ENCODE peak calls at places on chromosome 16, in eight cellular contexts. O is sigmoid colon, W is Peyer's patch, Z is coronary artery, L is cardiac muscle cell, M is astrocyte of the spinal cord, P is heart right ventricle, H is A549. U is an unnamed sample.

GRCh38 chr16:87854053-87854906 is 15.0 kb downstream of the SLC7A5 start:
- DNase-seq in O (no peak), W (no peak), Z (no peak), L (no peak), M (peak), P (no peak), H (no peak), U (no peak)

GRCh38 chr16:22004321-22004720 is 3.4 kb upstream of the PDZD9 start:
- DNase-seq in O (no peak), W (no peak), Z (no peak), L (no peak), M (no peak), P (no peak), H (no peak), U (no peak)

GRCh38 chr16:27685802-27686201 is 135.9 kb downstream of the KATNIP start:
- DNase-seq in O (no peak), W (no peak), Z (no peak), L (no peak), M (peak), P (no peak), H (no peak), U (no peak)

GRCh38 chr16:10552998-10553491 is 27.4 kb downstream of the EMP2 start:
- DNase-seq in O (no peak), W (peak), Z (no peak), L (peak), M (no peak), P (peak), H (peak), U (no peak)

GRCh38 chr16:12436201-12436657 is 367.5 kb downstream of the CPPED1 start:
- DNase-seq in O (no peak), W (no peak), Z (no peak), L (peak), M (no peak), P (no peak), H (no peak), U (no peak)

GRCh38 chr16:50614956-50615727 is 66.0 kb downstream of the SNX20 start:
- DNase-seq in O (no peak), W (no peak), Z (no peak), L (no peak), M (no peak), P (no peak), H (no peak), U (no peak)

GRCh38 chr16:55502801-55503366 is 6.0 kb upstream of the LPCAT2 start:
- DNase-seq in O (peak), W (peak), Z (peak), L (peak), M (peak), P (peak), H (no peak), U (peak)

GRCh38 chr16:31087971-31088370 is 772 bp downstream of the PRSS53 start:
- DNase-seq in O (no peak), W (no peak), Z (no peak), L (no peak), M (no peak), P (no peak), H (no peak), U (no peak)

GRCh38 chr16:10862432-10862831 is 14.6 kb upstream of the CIITA start:
- DNase-seq in O (peak), W (no peak), Z (no peak), L (no peak), M (peak), P (no peak), H (no peak), U (peak)

GRCh38 chr16:7344806-7345416 is 12.3 kb downstream of the RBFOX1 start:
- DNase-seq in O (no peak), W (no peak), Z (no peak), L (peak), M (no peak), P (no peak), H (no peak), U (no peak)

GRCh38 chr16:84446596-84447392 is 57.7 kb downstream of the MEAK7 start:
- DNase-seq in O (peak), W (no peak), Z (no peak), L (no peak), M (no peak), P (no peak), H (no peak), U (no peak)

GRCh38 chr16:88681084-88681680 is 5.1 kb downstream of the SNAI3 start:
- DNase-seq in O (no peak), W (peak), Z (no peak), L (no peak), M (no peak), P (no peak), H (peak), U (no peak)

GRCh38 chr16:58475220-58475619 is 24.7 kb upstream of the NDRG4 start:
- DNase-seq in O (no peak), W (no peak), Z (no peak), L (no peak), M (no peak), P (no peak), H (no peak), U (no peak)

GRCh38 chr16:4321286-4322120 is 5.6 kb downstream of the GLIS2 start:
- DNase-seq in O (peak), W (no peak), Z (no peak), L (no peak), M (no peak), P (no peak), H (no peak), U (no peak)

GRCh38 chr16:4322121-4323035 is 6.5 kb downstream of the GLIS2 start:
- DNase-seq in O (peak), W (no peak), Z (no peak), L (no peak), M (no peak), P (no peak), H (no peak), U (no peak)

GRCh38 chr16:4320030-4320429 is 4.2 kb downstream of the GLIS2 start:
- DNase-seq in O (peak), W (no peak), Z (no peak), L (no peak), M (no peak), P (peak), H (no peak), U (no peak)

GRCh38 chr16:4319454-4319853 is 3.6 kb downstream of the GLIS2 start:
- DNase-seq in O (peak), W (peak), Z (no peak), L (no peak), M (no peak), P (no peak), H (no peak), U (no peak)

GRCh38 chr16:4320571-4321137 is 4.8 kb downstream of the GLIS2 start:
- DNase-seq in O (peak), W (no peak), Z (no peak), L (no peak), M (no peak), P (no peak), H (no peak), U (no peak)
- H3K4me3 ChIP-seq in O (no peak), W (no peak), Z (peak), L (no peak), M (no peak), P (no peak), H (no peak), U (no peak)

DNA sequence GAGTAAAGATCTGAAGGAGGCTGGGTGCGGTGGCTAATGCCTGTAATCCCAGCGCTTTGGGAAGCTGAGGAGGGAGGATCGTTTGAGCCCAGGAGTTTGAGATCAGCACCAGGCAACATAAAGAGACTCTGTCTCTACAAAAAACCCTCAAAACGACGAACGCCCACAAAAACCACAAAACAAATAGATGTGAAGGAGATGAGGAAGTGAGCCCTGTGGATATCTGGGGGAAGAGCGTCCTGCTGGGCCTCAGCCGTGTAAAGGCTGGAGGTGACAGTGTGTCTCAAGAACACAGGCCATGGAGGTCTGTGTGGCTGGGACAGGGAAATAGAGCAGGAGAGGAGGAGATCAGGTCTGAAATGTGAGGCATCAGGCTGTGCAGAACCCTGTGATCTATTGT is 68.7 kb downstream of the ITFG1 start:
- DNase-seq in O (no peak), W (no peak), Z (no peak), L (no peak), M (peak), P (no peak), H (no peak), U (peak)
- TF ChIP-seq CTCF in O (no peak), W (no peak), Z (no peak), L (no peak), M (no peak), P (no peak), H (no peak), U (no peak)

DNA sequence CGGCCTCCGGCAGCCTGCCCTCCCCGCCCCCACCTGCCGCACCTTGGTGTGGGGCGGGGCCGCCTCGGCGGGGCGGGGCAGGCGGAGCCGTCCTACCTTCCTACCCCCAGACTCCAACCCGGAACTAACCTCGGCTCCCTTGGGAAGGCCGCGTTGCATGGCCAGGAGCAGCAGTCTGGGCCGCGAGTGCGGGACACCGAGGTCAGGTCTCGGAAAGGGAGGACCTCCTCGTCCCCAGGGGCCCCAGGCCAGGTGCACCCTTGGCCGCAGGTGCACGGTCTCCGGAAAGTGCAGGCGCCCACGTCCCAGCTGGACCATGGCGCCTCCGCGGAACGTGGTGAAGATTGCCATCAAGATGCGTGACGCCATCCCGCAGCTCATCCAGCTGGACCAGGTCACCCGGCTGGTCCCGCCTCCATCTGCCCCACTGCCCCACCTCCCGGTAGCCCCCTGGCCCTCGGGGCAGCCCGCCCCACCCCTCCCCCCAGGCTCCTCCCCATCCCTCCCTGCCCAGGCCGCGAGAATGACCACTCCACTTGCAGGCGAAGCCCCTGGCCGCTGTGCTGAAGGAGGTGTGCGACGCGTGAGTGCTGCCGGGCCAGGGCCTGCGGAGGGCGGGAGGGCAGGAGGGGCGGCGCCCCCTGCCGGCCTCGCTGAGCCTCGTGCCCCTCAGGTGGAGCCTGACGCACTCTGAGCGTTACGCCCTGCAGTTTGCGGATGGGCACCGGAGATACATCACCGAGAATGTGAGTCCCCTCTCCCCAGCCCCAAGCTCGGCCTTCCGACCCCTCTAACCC is at the start of gene ELMO3:
- DNase-seq in O (no peak), W (no peak), Z (no peak), L (peak), M (no peak), P (no peak), H (no peak), U (no peak)
- H3K4me3 ChIP-seq in O (no peak), W (peak), Z (no peak), L (no peak), M (no peak), P (no peak), H (no peak), U (no peak)

GRCh38 chr16:85631802-85632393 is 18.8 kb downstream of the GSE1 start:
- DNase-seq in O (no peak), W (no peak), Z (no peak), L (no peak), M (no peak), P (no peak), H (no peak), U (no peak)
- TF ChIP-seq CTCF in O (no peak), W (no peak), Z (no peak), L (peak), M (peak), P (peak), H (peak), U (peak)

GRCh38 chr16:56675685-56676210 is 6.1 kb downstream of the MT1H start:
- DNase-seq in O (no peak), W (no peak), Z (no peak), L (no peak), M (no peak), P (no peak), H (no peak), U (no peak)
- H3K4me3 ChIP-seq in O (no peak), W (peak), Z (peak), L (peak), M (no peak), P (no peak), H (no peak), U (peak)

GRCh38 chr16:1427473-1428461 is 3.1 kb upstream of the PERCC1 start:
- DNase-seq in O (no peak), W (no peak), Z (no peak), L (no peak), M (no peak), P (no peak), H (no peak), U (no peak)

GRCh38 chr16:1426734-1427451 is 4.0 kb upstream of the PERCC1 start:
- DNase-seq in O (no peak), W (no peak), Z (no peak), L (no peak), M (no peak), P (no peak), H (no peak), U (no peak)

GRCh38 chr16:1429631-1430030 is 1.2 kb upstream of the PERCC1 start:
- DNase-seq in O (no peak), W (no peak), Z (no peak), L (no peak), M (no peak), P (no peak), H (no peak), U (no peak)

GRCh38 chr16:1429026-1429425 is 1.9 kb upstream of the PERCC1 start:
- DNase-seq in O (no peak), W (no peak), Z (no peak), L (no peak), M (no peak), P (no peak), H (no peak), U (no peak)

GRCh38 chr16:1428511-1428910 is 2.4 kb upstream of the PERCC1 start:
- DNase-seq in O (no peak), W (peak), Z (no peak), L (no peak), M (no peak), P (peak), H (peak), U (no peak)
- TF ChIP-seq CTCF in O (no peak), W (peak), Z (no peak), L (peak), M (peak), P (peak), H (peak), U (peak)

GRCh38 chr16:81142864-81143263 is 46.7 kb upstream of the GCSH start:
- DNase-seq in O (no peak), W (no peak), Z (no peak), L (no peak), M (no peak), P (no peak), H (no peak), U (no peak)
- H3K4me3 ChIP-seq in O (no peak), W (no peak), Z (no peak), L (no peak), M (no peak), P (no peak), H (no peak), U (no peak)

DNA sequence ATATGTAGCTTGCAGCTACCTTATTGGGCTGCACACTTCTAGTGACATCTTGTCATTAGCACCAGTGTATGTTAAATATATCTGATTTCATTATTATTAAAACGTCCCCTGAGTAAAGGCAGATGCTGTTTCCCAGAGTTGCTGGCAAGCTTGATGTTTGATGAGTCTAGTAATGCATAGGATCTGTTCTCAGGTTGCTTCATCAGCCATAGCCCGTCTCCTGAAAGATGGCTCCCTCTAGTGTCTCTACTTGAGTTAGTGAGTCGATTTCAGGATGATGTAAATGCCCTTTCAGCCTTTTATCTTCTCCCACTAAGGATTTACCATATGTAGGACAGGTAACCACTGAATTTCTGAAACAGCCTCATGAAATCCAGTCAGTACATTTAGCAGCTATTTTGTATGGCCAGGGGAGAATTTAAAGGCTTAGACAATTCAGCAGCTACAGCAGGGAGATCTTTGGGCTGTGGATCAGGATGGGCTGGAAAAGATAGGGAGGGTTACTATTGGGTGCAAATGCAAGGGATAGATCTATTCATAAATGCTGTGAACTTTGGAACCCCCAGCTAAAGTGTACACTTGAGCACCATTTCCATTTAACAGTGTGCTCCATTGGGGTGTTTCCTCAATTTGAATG is 376.3 kb downstream of the CNTNAP4 start:
- DNase-seq in O (no peak), W (no peak), Z (no peak), L (peak), M (peak), P (no peak), H (peak), U (peak)
- TF ChIP-seq CTCF in O (no peak), W (peak), Z (no peak), L (peak), M (peak), P (peak), H (peak), U (peak)

GRCh38 chr16:15435216-15435864 is 952 bp downstream of the BMERB1 start:
- DNase-seq in O (no peak), W (no peak), Z (no peak), L (peak), M (no peak), P (no peak), H (no peak), U (no peak)

GRCh38 chr16:15439102-15439501 is 4.7 kb downstream of the BMERB1 start:
- DNase-seq in O (no peak), W (no peak), Z (no peak), L (no peak), M (no peak), P (no peak), H (no peak), U (no peak)

GRCh38 chr16:15434079-15434424 is 336 bp upstream of the BMERB1 start:
- DNase-seq in O (no peak), W (no peak), Z (no peak), L (no peak), M (no peak), P (no peak), H (no peak), U (no peak)

DNA sequence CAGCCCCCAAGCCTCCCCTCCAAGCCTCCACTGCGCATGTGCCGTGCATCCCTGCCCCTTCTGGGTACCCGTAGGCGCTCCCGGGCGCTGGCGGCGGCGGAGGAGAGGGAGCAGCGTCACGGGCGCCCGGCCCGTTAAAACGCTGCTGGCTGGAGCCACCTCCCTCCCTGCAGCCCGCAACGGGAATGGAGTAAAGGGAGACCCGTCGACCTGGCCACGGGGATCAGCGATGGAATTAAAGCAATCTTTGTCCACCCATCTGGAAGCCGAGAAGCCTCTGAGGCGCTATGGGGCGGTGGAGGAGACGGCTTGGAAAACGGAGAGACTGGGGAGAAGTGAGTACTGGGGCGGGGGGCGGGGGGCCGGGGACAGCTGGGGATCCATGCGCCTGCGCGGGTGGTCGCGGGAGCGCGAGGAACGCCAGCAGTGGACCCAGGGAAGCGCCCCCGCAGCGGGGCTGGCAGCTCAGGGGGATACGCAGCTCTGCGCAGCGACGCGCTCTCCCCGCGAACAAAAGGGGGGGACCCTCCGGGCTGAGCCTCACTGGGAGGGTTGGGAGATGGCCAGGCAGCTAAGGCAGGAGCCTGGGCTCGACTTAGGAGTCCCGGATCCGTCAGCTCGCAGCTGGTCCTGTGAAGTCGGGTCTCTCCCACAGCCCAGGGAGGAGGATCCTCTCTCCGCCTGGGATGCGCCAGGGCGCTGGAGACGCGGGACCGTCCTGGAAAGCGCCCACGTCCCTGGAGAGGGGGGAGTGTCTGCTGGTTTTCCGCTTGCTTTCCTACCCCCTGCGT is at the start of gene BMERB1:
- DNase-seq in O (peak), W (no peak), Z (peak), L (peak), M (peak), P (peak), H (peak), U (no peak)
- H3K4me3 ChIP-seq in O (peak), W (peak), Z (peak), L (peak), M (peak), P (peak), H (peak), U (peak)